ENCODE peak calls at places on chromosomes 3 and 15, in four cellular contexts. D is lower leg skin, S is right lobe of liver, Q is uterus. N is an unnamed sample.

GRCh38 chr15:34161329-34161953 is 48.5 kb downstream of the KATNBL1 start:
- DNase-seq in D (no peak), S (no peak), Q (no peak), N (no peak)

GRCh38 chr3:154427685-154428291 is 2.2 kb downstream of the GPR149 start:
- DNase-seq in D (no peak), S (no peak), Q (no peak), N (no peak)

GRCh38 chr3:67389176-67389575 is 265.2 kb downstream of the SUCLG2 start:
- DNase-seq in D (no peak), S (no peak), Q (no peak), N (no peak)

GRCh38 chr3:58719684-58720083 is 53.1 kb upstream of the FAM3D start:
- DNase-seq in D (no peak), S (peak), Q (no peak), N (no peak)

GRCh38 chr3:61960976-61961375 is 399.6 kb downstream of the PTPRG start:
- DNase-seq in D (no peak), S (no peak), Q (no peak), N (no peak)

GRCh38 chr15:59166156-59166555 is 40.5 kb upstream of the LDHAL6B start:
- DNase-seq in D (no peak), S (no peak), Q (no peak), N (no peak)

GRCh38 chr15:64634020-64634419 is 141.4 kb downstream of the RBPMS2 start:
- DNase-seq in D (no peak), S (no peak), Q (no peak), N (peak)

GRCh38 chr15:100934735-100935134 is 15.6 kb downstream of the LRRK1 start:
- DNase-seq in D (no peak), S (no peak), Q (no peak), N (no peak)

GRCh38 chr15:42693942-42694341 is 43.0 kb downstream of the CDAN1 start:
- DNase-seq in D (no peak), S (no peak), Q (no peak), N (no peak)

GRCh38 chr3:5479229-5479799 is 291.8 kb downstream of the EDEM1 start:
- DNase-seq in D (no peak), S (no peak), Q (no peak), N (no peak)

GRCh38 chr15:51069983-51070382 is 24.7 kb downstream of the TNFAIP8L3 start:
- DNase-seq in D (no peak), S (no peak), Q (no peak), N (no peak)

GRCh38 chr3:58683001-58683845 is 16.6 kb upstream of the FAM3D start:
- DNase-seq in D (no peak), S (no peak), Q (no peak), N (no peak)

DNA sequence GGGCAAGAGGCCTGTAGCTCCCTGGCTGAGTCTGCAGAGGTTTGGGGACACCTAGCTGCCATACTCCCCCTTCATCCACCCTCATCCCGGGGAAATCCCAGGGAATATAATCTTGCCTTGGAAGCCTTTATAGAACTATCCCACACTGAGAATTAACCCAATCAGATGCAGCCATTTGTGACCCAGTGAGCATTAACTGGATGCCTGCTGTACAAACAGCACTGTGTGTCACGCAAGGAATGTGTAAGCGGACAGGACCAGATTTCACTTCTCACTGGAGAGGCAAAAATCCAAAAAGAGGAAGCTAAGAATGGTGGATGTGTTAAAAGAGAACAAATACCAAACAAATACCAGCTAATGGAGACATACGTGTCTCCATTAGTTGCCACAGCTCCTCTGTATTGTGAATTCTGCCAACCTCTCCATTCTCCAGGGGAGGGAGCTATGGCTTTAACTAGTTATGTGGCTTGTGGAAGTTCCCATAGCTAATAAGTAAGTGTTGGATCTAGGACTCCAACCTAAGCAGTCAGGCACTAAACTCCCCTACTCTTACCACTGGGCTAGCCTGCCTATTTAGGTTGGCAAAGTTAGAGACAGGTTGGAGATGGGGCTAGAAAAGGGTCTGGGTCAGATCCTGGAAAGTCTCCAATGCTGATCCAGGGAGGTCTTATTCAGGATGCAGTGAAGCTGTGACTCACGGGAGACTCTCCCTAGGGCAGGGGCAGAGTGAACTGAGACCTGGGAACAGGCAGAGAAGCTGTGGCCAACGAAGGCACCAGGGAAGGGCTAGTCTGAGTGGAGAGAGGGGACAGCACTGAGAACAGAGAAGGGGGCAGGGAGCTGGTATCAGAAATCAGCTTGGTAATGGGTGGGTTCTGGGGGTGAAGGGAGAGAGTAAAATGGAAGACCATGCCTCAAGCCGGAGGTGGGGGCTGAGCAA is 2.5 kb downstream of the LTF start:
- DNase-seq in D (no peak), S (no peak), Q (no peak), N (no peak)
- TF ChIP-seq CTCF in D (no peak), S (no peak), Q (no peak), N (no peak)

GRCh38 chr3:71680588-71680987 is 44.6 kb downstream of the EIF4E3 start:
- DNase-seq in D (no peak), S (no peak), Q (no peak), N (no peak)
- H3K4me3 ChIP-seq in D (no peak), S (no peak), Q (peak), N (no peak)

GRCh38 chr15:40545457-40545856 is 19.4 kb downstream of the CCDC32 start:
- DNase-seq in D (no peak), S (no peak), Q (no peak), N (no peak)
- TF ChIP-seq CTCF in D (no peak), S (no peak), Q (no peak), N (no peak)

GRCh38 chr3:39150170-39150802 is 3.1 kb downstream of the CSRNP1 start:
- DNase-seq in D (no peak), S (no peak), Q (no peak), N (no peak)

GRCh38 chr3:39147711-39148115 is 5.7 kb downstream of the CSRNP1 start:
- DNase-seq in D (no peak), S (no peak), Q (no peak), N (no peak)

GRCh38 chr3:39148116-39149058 is 5.0 kb downstream of the CSRNP1 start:
- DNase-seq in D (no peak), S (no peak), Q (no peak), N (no peak)

GRCh38 chr3:39149498-39150169 is 3.8 kb downstream of the CSRNP1 start:
- DNase-seq in D (no peak), S (no peak), Q (no peak), N (no peak)

GRCh38 chr3:39149059-39149455 is 4.3 kb downstream of the CSRNP1 start:
- DNase-seq in D (no peak), S (no peak), Q (no peak), N (no peak)
- H3K4me3 ChIP-seq in D (no peak), S (no peak), Q (no peak), N (no peak)

DNA sequence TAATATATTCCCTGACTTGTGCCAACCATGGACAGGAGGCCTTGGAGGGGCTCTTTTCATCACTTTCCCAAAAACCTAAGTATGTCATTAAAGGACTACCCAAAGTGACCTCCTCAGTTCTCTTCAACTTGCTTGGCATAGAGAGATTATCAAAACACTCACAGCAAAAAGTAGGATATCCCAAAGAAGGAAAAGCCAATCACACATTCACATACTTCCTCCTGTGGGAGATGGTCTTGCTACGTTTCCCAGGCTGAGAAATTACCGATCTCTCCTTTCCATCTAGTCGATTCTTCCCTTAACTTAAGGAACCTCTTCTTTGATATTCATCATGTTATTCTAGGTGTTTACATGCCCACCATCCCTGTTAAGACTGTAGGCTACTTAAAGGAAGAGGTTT is 9.1 kb downstream of the DPPA4 start:
- DNase-seq in D (no peak), S (no peak), Q (no peak), N (no peak)
- TF ChIP-seq CTCF in D (no peak), S (no peak), Q (no peak), N (no peak)

GRCh38 chr3:166764698-166765318 is 615.3 kb downstream of the ZBBX start:
- DNase-seq in D (no peak), S (no peak), Q (no peak), N (no peak)

GRCh38 chr3:166760114-166760513 is 620.0 kb downstream of the ZBBX start:
- DNase-seq in D (no peak), S (no peak), Q (no peak), N (no peak)
- H3K4me3 ChIP-seq in D (no peak), S (no peak), Q (no peak), N (no peak)

DNA sequence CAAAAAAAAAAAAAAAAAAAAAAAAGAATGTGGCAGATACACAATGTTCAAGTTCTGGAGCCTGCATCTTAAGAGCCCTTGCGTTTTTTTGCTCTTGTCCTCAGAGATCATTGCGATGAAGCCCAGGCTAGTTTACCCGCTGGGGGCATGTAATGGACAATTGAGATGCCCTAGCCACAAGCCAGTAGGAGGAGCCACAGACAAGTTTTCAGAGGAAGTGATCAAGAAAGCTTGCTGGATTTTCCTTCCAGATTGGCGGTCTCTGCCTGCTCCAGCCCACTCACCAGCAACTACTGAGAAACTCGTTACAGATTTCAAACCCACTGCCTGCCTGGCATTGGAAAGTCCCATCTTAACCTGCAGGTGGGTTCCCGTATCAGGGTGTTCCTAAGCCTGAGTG is 192.1 kb upstream of the EOMES start:
- DNase-seq in D (no peak), S (no peak), Q (no peak), N (no peak)
- TF ChIP-seq CTCF in D (no peak), S (no peak), Q (no peak), N (no peak)